ENCODE peak calls at places on chromosomes 16 and 17, in four cellular contexts. D is cardiac fibroblast; X is stimulated activated CD4-positive, alpha-beta T cell treated with anti-CD3 and anti-CD28 coated beads, Interleukin-15, amount 100 ng/mL, for 1 hour; N is Daoy. M is an unnamed sample.
A peak's percentile ranks its signal among the peaks of the same experiment; 100 is the strongest.

GRCh38 chr16:66988197-66988788 is at the start of gene CES4A:
- DNase-seq in D (peak; percentile 72), X (no peak), N (peak; percentile 25), M (no peak)

GRCh38 chr16:87953308-87954208 is 2.3 kb downstream of the BANP start:
- DNase-seq in D (no peak), X (no peak), N (no peak), M (no peak)

GRCh38 chr17:1154704-1155103 is 25.1 kb downstream of the ABR start:
- DNase-seq in D (no peak), X (no peak), N (no peak), M (no peak)

GRCh38 chr17:33202796-33203195 is 90.3 kb downstream of the ASIC2 start:
- DNase-seq in D (no peak), X (no peak), N (no peak), M (no peak)

GRCh38 chr17:50380369-50381259 is 7.6 kb downstream of the EME1 start:
- DNase-seq in D (no peak), X (no peak), N (no peak), M (no peak)

GRCh38 chr17:55056530-55056929 is 88.0 kb downstream of the STXBP4 start:
- DNase-seq in D (no peak), X (no peak), N (no peak), M (no peak)

GRCh38 chr16:84913315-84913714 is 93.5 kb downstream of the CRISPLD2 start:
- DNase-seq in D (no peak), X (no peak), N (no peak), M (no peak)

GRCh38 chr17:48322060-48322459 is 108.0 kb downstream of the SKAP1 start:
- DNase-seq in D (peak; percentile 34), X (no peak), N (no peak), M (no peak)

GRCh38 chr17:1069847-1070246 is 72.9 kb downstream of the TIMM22 start:
- DNase-seq in D (no peak), X (no peak), N (no peak), M (no peak)

GRCh38 chr16:83227336-83227735 is 580.4 kb upstream of the HSBP1 start:
- DNase-seq in D (no peak), X (no peak), N (no peak), M (no peak)

GRCh38 chr17:58398574-58399266 is 18.6 kb downstream of the RNF43 start:
- DNase-seq in D (no peak), X (no peak), N (no peak), M (no peak)

GRCh38 chr16:85651822-85652430 is 36.8 kb downstream of the GINS2 start:
- DNase-seq in D (no peak), X (no peak), N (no peak), M (no peak)

GRCh38 chr16:26993988-26994387 is 72.7 kb upstream of the C16orf82 start:
- DNase-seq in D (peak; percentile 25), X (no peak), N (no peak), M (no peak)

GRCh38 chr16:57009641-57010170 is 20.3 kb downstream of the NLRC5 start:
- DNase-seq in D (no peak), X (no peak), N (no peak), M (no peak)

GRCh38 chr17:7004398-7005253 is 7.8 kb upstream of the RNASEK start:
- DNase-seq in D (peak; percentile 77), X (no peak), N (peak; percentile 54), M (peak; percentile 87)

GRCh38 chr16:75377971-75378386 is 55.3 kb downstream of the CFDP1 start:
- DNase-seq in D (peak; percentile 98), X (no peak), N (peak; percentile 75), M (no peak)

GRCh38 chr17:2023692-2024571 is 1.2 kb downstream of the RTN4RL1 start:
- DNase-seq in D (peak; percentile 51), X (no peak), N (peak; percentile 34), M (peak; percentile 90)

GRCh38 chr16:23823475-23824407 is 12.0 kb upstream of the PRKCB start:
- DNase-seq in D (no peak), X (no peak), N (no peak), M (no peak)

GRCh38 chr17:57603978-57604377 is 141.1 kb downstream of the CCDC182 start:
- DNase-seq in D (no peak), X (no peak), N (no peak), M (no peak)

GRCh38 chr16:28311913-28312312 is 19.6 kb downstream of the SBK1 start:
- DNase-seq in D (no peak), X (no peak), N (no peak), M (no peak)

GRCh38 chr17:62963296-62963695 is 2.7 kb upstream of the TANC2 start:
- DNase-seq in D (peak; percentile 68), X (no peak), N (peak; percentile 87), M (no peak)

GRCh38 chr17:17727111-17727659 is 45.9 kb downstream of the RAI1 start:
- DNase-seq in D (no peak), X (no peak), N (no peak), M (no peak)

GRCh38 chr16:88345943-88346560 is 36.7 kb upstream of the ZNF469 start:
- DNase-seq in D (no peak), X (no peak), N (no peak), M (no peak)

GRCh38 chr17:79890706-79891105 is 51.5 kb upstream of the CBX4 start:
- DNase-seq in D (no peak), X (no peak), N (no peak), M (no peak)

GRCh38 chr16:26727801-26728200 is 338.9 kb upstream of the C16orf82 start:
- DNase-seq in D (no peak), X (no peak), N (no peak), M (no peak)

GRCh38 chr17:6862822-6863221 is 31.3 kb upstream of the TEKT1 start:
- DNase-seq in D (no peak), X (no peak), N (no peak), M (no peak)

GRCh38 chr17:4711671-4712111 is 1.3 kb downstream of the ARRB2 start:
- DNase-seq in D (no peak), X (no peak), N (no peak), M (no peak)

GRCh38 chr17:7442142-7442541 is 2.7 kb upstream of the CHRNB1 start:
- DNase-seq in D (no peak), X (no peak), N (no peak), M (no peak)

GRCh38 chr16:67504190-67505021 is 21.1 kb upstream of the AGRP start:
- DNase-seq in D (peak; percentile 14), X (no peak), N (peak; percentile 25), M (no peak)

GRCh38 chr17:72615627-72615991 is 476.9 kb downstream of the SLC39A11 start:
- DNase-seq in D (no peak), X (no peak), N (peak; percentile 21), M (no peak)

GRCh38 chr16:10256855-10257641 is 74.8 kb upstream of the GRIN2A start:
- DNase-seq in D (peak; percentile 25), X (peak; percentile 24), N (peak; percentile 57), M (peak; percentile 67)

GRCh38 chr16:9868606-9869149 is 313.6 kb downstream of the GRIN2A start:
- DNase-seq in D (no peak), X (no peak), N (no peak), M (no peak)

GRCh38 chr17:75270218-75270965 is 639 bp downstream of the MIF4GD start:
- DNase-seq in D (peak; percentile 77), X (peak; percentile 35), N (peak; percentile 82), M (peak; percentile 57)

M was measured in D721Med.